ENCODE peak calls at places on chromosomes 6 and 20, in eight cellular contexts. One of them, this sample, is unnamed.
A peak's percentile ranks its signal among the peaks of the same experiment; 100 is the strongest.

GRCh38 chr6:80872194-80872950 is 765.9 kb downstream of the BCKDHB start:
- DNase-seq in lung: no peak
- DNase-seq in ovary: peak; percentile 40
- DNase-seq in stomach: no peak
- DNase-seq in IMR-90: no peak
- DNase-seq in pancreas: no peak
- DNase-seq in neural progenitor cell: no peak
- DNase-seq in fibroblast of lung: no peak
- DNase-seq in this sample: no peak

GRCh38 chr20:1734269-1734858 is 76.8 kb upstream of the SIRPG start:
- DNase-seq in lung: no peak
- DNase-seq in neural progenitor cell: no peak
- DNase-seq in pancreas: no peak
- DNase-seq in fibroblast of lung: peak; percentile 3
- DNase-seq in ovary: no peak
- DNase-seq in IMR-90: no peak
- DNase-seq in stomach: no peak
- DNase-seq in this sample: no peak

GRCh38 chr6:129489215-129489765 is 220.7 kb downstream of the ARHGAP18 start:
- DNase-seq in neural progenitor cell: no peak
- DNase-seq in lung: no peak
- DNase-seq in IMR-90: no peak
- DNase-seq in stomach: no peak
- DNase-seq in fibroblast of lung: no peak
- DNase-seq in pancreas: no peak
- DNase-seq in ovary: no peak
- DNase-seq in this sample: no peak

GRCh38 chr6:102655823-102656222 is 1262.3 kb downstream of the GRIK2 start:
- DNase-seq in fibroblast of lung: peak; percentile 9
- DNase-seq in pancreas: no peak
- DNase-seq in IMR-90: no peak
- DNase-seq in lung: no peak
- DNase-seq in ovary: no peak
- DNase-seq in neural progenitor cell: no peak
- DNase-seq in stomach: no peak
- DNase-seq in this sample: no peak

GRCh38 chr6:146670161-146670560 is 71.4 kb downstream of the ADGB start:
- DNase-seq in ovary: no peak
- DNase-seq in neural progenitor cell: no peak
- DNase-seq in stomach: no peak
- DNase-seq in lung: no peak
- DNase-seq in IMR-90: peak; percentile 5
- DNase-seq in fibroblast of lung: peak; percentile 49
- DNase-seq in pancreas: no peak
- DNase-seq in this sample: no peak

GRCh38 chr20:52145587-52145986 is 46.0 kb downstream of the ZFP64 start:
- DNase-seq in ovary: no peak
- DNase-seq in stomach: no peak
- DNase-seq in pancreas: no peak
- DNase-seq in neural progenitor cell: no peak
- DNase-seq in lung: no peak
- DNase-seq in fibroblast of lung: no peak
- DNase-seq in IMR-90: peak; percentile 28
- DNase-seq in this sample: no peak

GRCh38 chr6:170102582-170103481 is 188.0 kb downstream of the DLL1 start:
- DNase-seq in neural progenitor cell: no peak
- DNase-seq in lung: no peak
- DNase-seq in stomach: peak; percentile 19
- DNase-seq in ovary: peak; percentile 6
- DNase-seq in fibroblast of lung: no peak
- DNase-seq in IMR-90: no peak
- DNase-seq in pancreas: no peak
- DNase-seq in this sample: no peak

GRCh38 chr6:138107752-138108592 is 753 bp upstream of the PERP start:
- DNase-seq in lung: no peak
- DNase-seq in stomach: peak; percentile 70
- DNase-seq in ovary: peak; percentile 24
- DNase-seq in pancreas: peak; percentile 54
- DNase-seq in fibroblast of lung: no peak
- DNase-seq in neural progenitor cell: peak; percentile 34
- DNase-seq in IMR-90: no peak
- DNase-seq in this sample: no peak

GRCh38 chr6:160950507-160950906 is 41.1 kb upstream of the MAP3K4 start:
- DNase-seq in lung: no peak
- DNase-seq in ovary: no peak
- DNase-seq in pancreas: peak; percentile 44
- DNase-seq in IMR-90: peak; percentile 44
- DNase-seq in neural progenitor cell: no peak
- DNase-seq in fibroblast of lung: peak; percentile 69
- DNase-seq in stomach: peak; percentile 48
- DNase-seq in this sample: no peak

GRCh38 chr6:136547336-136547735 is 2.9 kb downstream of the MAP7 start:
- DNase-seq in stomach: no peak
- DNase-seq in neural progenitor cell: peak; percentile 43
- DNase-seq in lung: no peak
- DNase-seq in fibroblast of lung: peak; percentile 45
- DNase-seq in pancreas: no peak
- DNase-seq in IMR-90: peak; percentile 63
- DNase-seq in ovary: no peak
- DNase-seq in this sample: no peak

GRCh38 chr6:15608406-15608805 is 54.4 kb downstream of the DTNBP1 start:
- DNase-seq in neural progenitor cell: no peak
- DNase-seq in pancreas: no peak
- DNase-seq in IMR-90: peak; percentile 89
- DNase-seq in fibroblast of lung: peak; percentile 74
- DNase-seq in ovary: no peak
- DNase-seq in stomach: no peak
- DNase-seq in lung: no peak
- DNase-seq in this sample: no peak

GRCh38 chr6:124026645-124027044 is 223.0 kb downstream of the NKAIN2 start:
- DNase-seq in lung: no peak
- DNase-seq in neural progenitor cell: no peak
- DNase-seq in stomach: no peak
- DNase-seq in ovary: no peak
- DNase-seq in pancreas: no peak
- DNase-seq in fibroblast of lung: no peak
- DNase-seq in IMR-90: no peak
- DNase-seq in this sample: no peak

GRCh38 chr6:89148016-89148750 is 2.3 kb downstream of the PM20D2 start:
- DNase-seq in ovary: peak; percentile 25
- DNase-seq in neural progenitor cell: no peak
- DNase-seq in IMR-90: peak; percentile 30
- DNase-seq in lung: no peak
- DNase-seq in fibroblast of lung: peak; percentile 6
- DNase-seq in stomach: no peak
- DNase-seq in pancreas: no peak
- DNase-seq in this sample: no peak

GRCh38 chr6:107217248-107217647 is 101.9 kb upstream of the BEND3 start:
- DNase-seq in IMR-90: no peak
- DNase-seq in fibroblast of lung: no peak
- DNase-seq in ovary: no peak
- DNase-seq in pancreas: no peak
- DNase-seq in stomach: no peak
- DNase-seq in neural progenitor cell: no peak
- DNase-seq in lung: no peak
- DNase-seq in this sample: no peak

GRCh38 chr6:93751969-93752368 is 332.6 kb upstream of the EPHA7 start:
- DNase-seq in fibroblast of lung: peak; percentile 8
- DNase-seq in lung: no peak
- DNase-seq in stomach: no peak
- DNase-seq in IMR-90: no peak
- DNase-seq in ovary: no peak
- DNase-seq in neural progenitor cell: peak; percentile 27
- DNase-seq in pancreas: no peak
- DNase-seq in this sample: no peak

GRCh38 chr6:152404458-152404857 is 232.7 kb downstream of the SYNE1 start:
- DNase-seq in IMR-90: no peak
- DNase-seq in neural progenitor cell: no peak
- DNase-seq in fibroblast of lung: no peak
- DNase-seq in pancreas: no peak
- DNase-seq in lung: no peak
- DNase-seq in stomach: no peak
- DNase-seq in ovary: no peak
- DNase-seq in this sample: no peak

GRCh38 chr6:93423542-93423941 is 4.2 kb upstream of the EPHA7 start:
- DNase-seq in fibroblast of lung: peak; percentile 37
- DNase-seq in lung: no peak
- DNase-seq in IMR-90: no peak
- DNase-seq in stomach: no peak
- DNase-seq in neural progenitor cell: peak; percentile 83
- DNase-seq in ovary: peak; percentile 38
- DNase-seq in pancreas: no peak
- DNase-seq in this sample: peak; percentile 58

GRCh38 chr6:56724455-56724854 is 81.8 kb upstream of the DST start:
- DNase-seq in stomach: no peak
- DNase-seq in fibroblast of lung: peak; percentile 92
- DNase-seq in neural progenitor cell: no peak
- DNase-seq in ovary: no peak
- DNase-seq in pancreas: no peak
- DNase-seq in IMR-90: peak; percentile 76
- DNase-seq in lung: no peak
- DNase-seq in this sample: no peak

GRCh38 chr6:107108201-107108890 is 7.0 kb downstream of the BEND3 start:
- DNase-seq in fibroblast of lung: peak; percentile 75
- DNase-seq in lung: no peak
- DNase-seq in IMR-90: no peak
- DNase-seq in ovary: no peak
- DNase-seq in neural progenitor cell: no peak
- DNase-seq in pancreas: no peak
- DNase-seq in stomach: no peak
- DNase-seq in this sample: no peak

GRCh38 chr20:45016089-45016641 is 49.9 kb downstream of the STK4 start:
- DNase-seq in IMR-90: peak; percentile 11
- DNase-seq in lung: no peak
- DNase-seq in neural progenitor cell: no peak
- DNase-seq in pancreas: no peak
- DNase-seq in ovary: no peak
- DNase-seq in stomach: no peak
- DNase-seq in fibroblast of lung: peak; percentile 85
- DNase-seq in this sample: no peak

GRCh38 chr20:45017281-45017680 is 51.0 kb downstream of the STK4 start:
- DNase-seq in fibroblast of lung: no peak
- DNase-seq in neural progenitor cell: no peak
- DNase-seq in stomach: no peak
- DNase-seq in IMR-90: no peak
- DNase-seq in lung: no peak
- DNase-seq in pancreas: no peak
- DNase-seq in ovary: no peak
- DNase-seq in this sample: no peak

GRCh38 chr20:45019027-45019763 is 52.9 kb downstream of the STK4 start:
- DNase-seq in ovary: no peak
- DNase-seq in lung: no peak
- DNase-seq in fibroblast of lung: no peak
- DNase-seq in neural progenitor cell: no peak
- DNase-seq in pancreas: no peak
- DNase-seq in IMR-90: no peak
- DNase-seq in stomach: no peak
- DNase-seq in this sample: no peak

GRCh38 chr20:45019764-45020126 is 53.4 kb downstream of the STK4 start:
- DNase-seq in stomach: no peak
- DNase-seq in ovary: no peak
- DNase-seq in fibroblast of lung: peak; percentile 17
- DNase-seq in neural progenitor cell: no peak
- DNase-seq in pancreas: no peak
- DNase-seq in lung: no peak
- DNase-seq in IMR-90: peak; percentile 10
- DNase-seq in this sample: no peak

DNA sequence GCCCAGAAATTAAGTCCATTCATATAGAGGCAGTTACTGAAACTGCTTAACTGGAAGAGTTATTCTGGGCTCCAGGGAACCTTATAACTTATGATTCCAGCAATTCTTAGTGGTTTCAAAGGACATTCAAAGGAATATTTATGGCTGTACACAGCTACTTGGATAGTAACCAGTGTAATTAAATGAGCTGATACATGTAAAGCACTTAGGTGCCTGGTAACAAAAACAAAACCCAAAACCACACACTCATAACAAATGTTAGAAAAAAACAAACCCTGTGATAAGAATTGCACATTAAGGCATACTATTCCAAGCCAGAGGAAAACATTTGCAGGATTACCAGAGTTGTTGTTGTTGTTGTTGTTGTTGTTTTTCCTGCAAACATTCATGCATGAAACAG is 51.5 kb downstream of the STK4 start:
- DNase-seq in neural progenitor cell: no peak
- DNase-seq in stomach: no peak
- DNase-seq in pancreas: no peak
- DNase-seq in ovary: no peak
- DNase-seq in lung: no peak
- DNase-seq in fibroblast of lung: peak; percentile 66
- DNase-seq in IMR-90: no peak
- DNase-seq in this sample: no peak
- TF ChIP-seq CTCF in neural progenitor cell: no peak
- TF ChIP-seq CTCF in stomach: no peak
- TF ChIP-seq CTCF in pancreas: no peak
- TF ChIP-seq CTCF in ovary: no peak
- TF ChIP-seq CTCF in lung: no peak
- TF ChIP-seq CTCF in fibroblast of lung: no peak
- TF ChIP-seq CTCF in IMR-90: no peak
- TF ChIP-seq CTCF in this sample: no peak

GRCh38 chr20:43715044-43715443 is 11.8 kb downstream of the GTSF1L start:
- DNase-seq in stomach: no peak
- DNase-seq in lung: no peak
- DNase-seq in fibroblast of lung: no peak
- DNase-seq in IMR-90: no peak
- DNase-seq in pancreas: no peak
- DNase-seq in neural progenitor cell: no peak
- DNase-seq in ovary: no peak
- DNase-seq in this sample: no peak
- H3K27ac ChIP-seq in stomach: no peak overlapping the region
- H3K27ac ChIP-seq in lung: no peak overlapping the region
- H3K27ac ChIP-seq in fibroblast of lung: no peak overlapping the region
- H3K27ac ChIP-seq in IMR-90: no peak overlapping the region
- H3K27ac ChIP-seq in pancreas: no peak overlapping the region
- H3K27ac ChIP-seq in neural progenitor cell: no peak overlapping the region
- H3K27ac ChIP-seq in ovary: no peak overlapping the region
- H3K27ac ChIP-seq in this sample: no peak overlapping the region

DNA sequence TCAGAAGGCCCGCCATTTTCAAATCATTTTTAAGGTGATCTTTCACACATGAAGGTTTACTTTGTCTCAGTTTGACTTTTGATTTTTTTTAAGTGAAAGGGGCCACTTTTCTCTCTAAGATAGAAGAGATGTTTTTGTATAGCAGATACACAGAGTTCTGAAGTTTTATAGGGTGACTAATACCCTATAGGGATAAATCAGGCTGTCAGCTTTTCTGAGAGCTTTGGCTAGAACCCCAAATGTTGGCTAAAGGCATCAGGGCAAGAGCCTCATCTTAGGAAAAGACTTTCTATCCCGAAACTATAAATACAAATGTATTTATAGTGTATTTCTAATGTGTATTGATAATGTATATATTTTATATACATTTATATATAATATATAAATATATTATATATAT is 181.4 kb downstream of the TBX18 start:
- DNase-seq in neural progenitor cell: no peak
- DNase-seq in stomach: no peak
- DNase-seq in lung: no peak
- DNase-seq in fibroblast of lung: peak; percentile 32
- DNase-seq in pancreas: no peak
- DNase-seq in IMR-90: peak; percentile 10
- DNase-seq in ovary: no peak
- DNase-seq in this sample: no peak
- H3K4me3 ChIP-seq in neural progenitor cell: no peak overlapping the region
- H3K4me3 ChIP-seq in stomach: no peak overlapping the region
- H3K4me3 ChIP-seq in lung: no peak overlapping the region
- H3K4me3 ChIP-seq in fibroblast of lung: no peak overlapping the region
- H3K4me3 ChIP-seq in pancreas: no peak overlapping the region
- H3K4me3 ChIP-seq in IMR-90: no peak overlapping the region
- H3K4me3 ChIP-seq in ovary: no peak overlapping the region
- H3K4me3 ChIP-seq in this sample: no peak overlapping the region

GRCh38 chr20:3085571-3086072 is 1.1 kb upstream of the AVP start:
- DNase-seq in fibroblast of lung: no peak
- DNase-seq in stomach: no peak
- DNase-seq in IMR-90: no peak
- DNase-seq in pancreas: no peak
- DNase-seq in lung: no peak
- DNase-seq in neural progenitor cell: no peak
- DNase-seq in ovary: no peak
- DNase-seq in this sample: no peak
- TF ChIP-seq CTCF in fibroblast of lung: no peak
- TF ChIP-seq CTCF in stomach: no peak
- TF ChIP-seq CTCF in IMR-90: no peak
- TF ChIP-seq CTCF in pancreas: no peak
- TF ChIP-seq CTCF in lung: no peak
- TF ChIP-seq CTCF in neural progenitor cell: no peak
- TF ChIP-seq CTCF in ovary: no peak
- TF ChIP-seq CTCF in this sample: no peak

This sample was measured in dorsolateral prefrontal cortex.